ENCODE peak calls at places on chromosomes 7 and 10, in ten cellular contexts. X is activated CD4-positive, CD25-positive, alpha-beta regulatory T cell; C is NCI-H2081; Z is transverse colon; T is KG1; M is head of caudate nucleus; H is GM23338; J is brain microvascular endothelial cell; S is IMR-90; R is WERI-Rb-1. N is an unnamed sample.

GRCh38 chr7:75702515-75702914 is 36.2 kb downstream of the HIP1 start:
- DNase-seq in X (no peak), C (no peak), Z (no peak), T (no peak), M (no peak), H (peak; percentile 27), J (no peak), S (no peak), R (no peak), N (peak; percentile 9)

GRCh38 chr7:39683216-39683845 is 60.0 kb downstream of the RALA start:
- DNase-seq in X (no peak), C (no peak), Z (no peak), T (no peak), M (no peak), H (no peak), J (peak; percentile 17), S (peak; percentile 75), R (no peak), N (no peak)

GRCh38 chr7:35485436-35485835 is 209.5 kb downstream of the HERPUD2 start:
- DNase-seq in X (no peak), C (no peak), Z (no peak), T (no peak), M (no peak), H (no peak), J (no peak), S (no peak), R (no peak), N (no peak)

GRCh38 chr10:49611166-49611814 is 1.2 kb downstream of the SLC18A3 start:
- DNase-seq in X (no peak), C (no peak), Z (no peak), T (no peak), M (no peak), H (peak; percentile 84), J (no peak), S (no peak), R (no peak), N (peak; percentile 35)

GRCh38 chr7:30057741-30058140 is 29.5 kb downstream of the PLEKHA8 start:
- DNase-seq in X (no peak), C (no peak), Z (no peak), T (no peak), M (no peak), H (no peak), J (no peak), S (peak; percentile 24), R (no peak), N (no peak)

GRCh38 chr10:53325073-53325472 is 552.5 kb upstream of the MBL2 start:
- DNase-seq in X (no peak), C (no peak), Z (no peak), T (no peak), M (no peak), H (no peak), J (peak; percentile 31), S (peak; percentile 53), R (no peak), N (no peak)

GRCh38 chr10:82564353-82565218 is 689.6 kb downstream of the NRG3 start:
- DNase-seq in X (no peak), C (no peak), Z (no peak), T (no peak), M (no peak), H (no peak), J (no peak), S (no peak), R (no peak), N (no peak)

GRCh38 chr7:129949292-129950133 is 3.2 kb downstream of the UBE2H start:
- DNase-seq in X (no peak), C (peak; percentile 19), Z (peak; percentile 32), T (no peak), M (no peak), H (peak; percentile 72), J (peak; percentile 60), S (peak; percentile 85), R (peak; percentile 12), N (no peak)

GRCh38 chr7:116438274-116438673 is 61.3 kb upstream of the CAV2 start:
- DNase-seq in X (no peak), C (no peak), Z (peak; percentile 34), T (no peak), M (no peak), H (peak; percentile 5), J (no peak), S (peak; percentile 18), R (no peak), N (no peak)

GRCh38 chr7:130940907-130941306 is 206.9 kb upstream of the KLF14 start:
- DNase-seq in X (no peak), C (peak; percentile 14), Z (no peak), T (no peak), M (no peak), H (no peak), J (no peak), S (no peak), R (no peak), N (no peak)